ENCODE peak calls at places on chromosome 19, in four cellular contexts. G is iPS-NIHi11, E is HL-60, W is cerebellar nuclear complex. Y is an unnamed sample.
A peak's percentile ranks its signal among the peaks of the same experiment; 100 is the strongest.

GRCh38 chr19:4878491-4878968 is 11.1 kb upstream of the PLIN3 start:
- DNase-seq in W (no peak), E (no peak), G (peak; percentile 48), Y (no peak)

GRCh38 chr19:40416918-40417713 is 3.9 kb upstream of the PRX start:
- DNase-seq in G (no peak), E (no peak), W (no peak), Y (peak; percentile 82)

GRCh38 chr19:2324220-2324948 is 4.0 kb downstream of the LSM7 start:
- DNase-seq in E (no peak), W (peak; percentile 38), G (no peak), Y (no peak)

GRCh38 chr19:35044317-35045117 is 3.0 kb downstream of the HPN start:
- DNase-seq in W (peak; percentile 53), G (peak; percentile 82), E (peak; percentile 28), Y (peak; percentile 53)

GRCh38 chr19:45782820-45783785 is 813 bp upstream of the DMPK start:
- DNase-seq in G (peak; percentile 46), E (no peak), W (no peak), Y (no peak)

GRCh38 chr19:44890366-44891015 is 563 bp upstream of the TOMM40 start:
- DNase-seq in W (peak; percentile 100), G (peak; percentile 93), E (peak; percentile 100), Y (peak; percentile 100)

GRCh38 chr19:6034512-6034911 is 56.6 kb upstream of the RANBP3 start:
- DNase-seq in G (no peak), E (no peak), W (no peak), Y (no peak)

GRCh38 chr19:6100284-6100915 is 9.9 kb downstream of the RFX2 start:
- DNase-seq in G (no peak), E (peak; percentile 77), W (no peak), Y (no peak)

GRCh38 chr19:10007366-10007765 is 2.9 kb downstream of the COL5A3 start:
- DNase-seq in E (no peak), G (no peak), W (no peak), Y (no peak)

Y was measured in SW480.